ENCODE peak calls at places on chromosomes 12 and 14, in ten cellular contexts. D is posterior cingulate gyrus; M is lower leg skin; U is germinal center; H is NCI-H1105; N is stimulated activated naive CD8-positive, alpha-beta T cell treated with anti-CD3 and anti-CD28 coated beads, Interleukin-15, Interleukin-2, amounts not matched to agents 100 U/mL and 50 U/mL, for 24 hours; S is stimulated activated CD4-positive, alpha-beta T cell treated with anti-CD3 and anti-CD28 coated beads, Interleukin-1b, Interleukin-23, amount 100 ng/mL, for 48 hours; C is activated CD4-positive, alpha-beta T cell treated with anti-CD3 and anti-CD28 coated beads, Interleukin-2, amount 10 ng/mL, durations not matched to agents 7 days and 5 days; Y is H4; L is B cell. V is an unnamed sample.

GRCh38 chr12:131860472-131861260 is 32.5 kb downstream of the MMP17 start:
- DNase-seq in D (no peak), M (peak; percentile 46), U (no peak), H (peak; percentile 76), N (no peak), S (no peak), C (peak; percentile 23), Y (peak; percentile 90), L (no peak), V (peak; percentile 87)

GRCh38 chr14:65169351-65169750 is 67.0 kb upstream of the MAX start:
- DNase-seq in D (no peak), M (no peak), U (no peak), H (no peak), N (no peak), S (no peak), C (no peak), Y (no peak), L (no peak), V (no peak)

GRCh38 chr12:124684496-124684895 is 117.1 kb upstream of the NCOR2 start:
- DNase-seq in D (no peak), M (no peak), U (no peak), H (no peak), N (no peak), S (no peak), C (no peak), Y (no peak), L (no peak), V (no peak)

GRCh38 chr14:25086081-25086480 is 36.1 kb upstream of the STXBP6 start:
- DNase-seq in D (no peak), M (no peak), U (no peak), H (no peak), N (no peak), S (no peak), C (no peak), Y (no peak), L (no peak), V (no peak)

GRCh38 chr12:124568431-124569374 is 1.3 kb upstream of the NCOR2 start:
- DNase-seq in D (peak; percentile 64), M (peak; percentile 69), U (peak; percentile 76), H (no peak), N (peak; percentile 59), S (no peak), C (no peak), Y (peak; percentile 88), L (peak; percentile 72), V (peak; percentile 97)

GRCh38 chr14:23033801-23034497 is 751 bp downstream of the PSMB5 start:
- DNase-seq in D (no peak), M (no peak), U (no peak), H (no peak), N (no peak), S (no peak), C (no peak), Y (no peak), L (no peak), V (no peak)

GRCh38 chr14:105487449-105487985 is 831 bp downstream of the CRIP1 start:
- DNase-seq in D (no peak), M (no peak), U (peak; percentile 70), H (no peak), N (peak; percentile 74), S (peak; percentile 44), C (peak; percentile 79), Y (no peak), L (peak; percentile 84), V (no peak)

GRCh38 chr14:104373055-104373854 is 206.3 kb upstream of the C14orf180 start:
- DNase-seq in D (no peak), M (no peak), U (no peak), H (no peak), N (no peak), S (no peak), C (no peak), Y (no peak), L (no peak), V (no peak)

GRCh38 chr12:12178545-12178944 is 88.3 kb downstream of the LRP6 start:
- DNase-seq in D (no peak), M (no peak), U (no peak), H (no peak), N (no peak), S (no peak), C (no peak), Y (no peak), L (no peak), V (no peak)

GRCh38 chr12:108483213-108483920 is 31.7 kb upstream of the FICD start:
- DNase-seq in D (no peak), M (no peak), U (no peak), H (no peak), N (no peak), S (no peak), C (no peak), Y (no peak), L (no peak), V (no peak)

GRCh38 chr12:88258396-88258795 is 116.3 kb downstream of the TMTC3 start:
- DNase-seq in D (no peak), M (no peak), U (no peak), H (no peak), N (no peak), S (no peak), C (no peak), Y (no peak), L (no peak), V (no peak)

GRCh38 chr12:124030510-124030909 is 57.5 kb downstream of the ZNF664 start:
- DNase-seq in D (no peak), M (no peak), U (no peak), H (no peak), N (no peak), S (no peak), C (no peak), Y (peak; percentile 35), L (no peak), V (no peak)

GRCh38 chr14:46048127-46048526 is 603.5 kb downstream of the RPL10L start:
- DNase-seq in D (no peak), M (no peak), U (no peak), H (no peak), N (no peak), S (no peak), C (no peak), Y (peak; percentile 88), L (no peak), V (no peak)

GRCh38 chr14:21668377-21668776 is 5.2 kb downstream of the OR4E1 start:
- DNase-seq in D (no peak), M (no peak), U (no peak), H (no peak), N (no peak), S (no peak), C (no peak), Y (peak; percentile 39), L (no peak), V (no peak)

GRCh38 chr14:32417956-32418552 is 89.0 kb downstream of the AKAP6 start:
- DNase-seq in D (no peak), M (no peak), U (no peak), H (peak; percentile 23), N (no peak), S (no peak), C (no peak), Y (peak; percentile 33), L (no peak), V (no peak)

GRCh38 chr12:124294686-124295315 is at the start of gene RFLNA:
- DNase-seq in D (no peak), M (no peak), U (no peak), H (no peak), N (no peak), S (no peak), C (no peak), Y (no peak), L (no peak), V (no peak)

GRCh38 chr12:30926243-30927209 is at the start of gene TSPAN11:
- DNase-seq in D (peak; percentile 39), M (no peak), U (no peak), H (peak; percentile 80), N (peak; percentile 30), S (no peak), C (no peak), Y (no peak), L (no peak), V (no peak)

GRCh38 chr12:89648211-89648930 is 60.3 kb downstream of the ATP2B1 start:
- DNase-seq in D (no peak), M (no peak), U (no peak), H (no peak), N (no peak), S (no peak), C (no peak), Y (no peak), L (no peak), V (no peak)

GRCh38 chr12:111602348-111602747 is 3.2 kb upstream of the ATXN2 start:
- DNase-seq in D (no peak), M (no peak), U (no peak), H (no peak), N (no peak), S (no peak), C (no peak), Y (no peak), L (no peak), V (no peak)

GRCh38 chr14:96156804-96157760 is 47.6 kb upstream of the BDKRB2 start:
- DNase-seq in D (no peak), M (no peak), U (no peak), H (no peak), N (no peak), S (no peak), C (no peak), Y (no peak), L (no peak), V (no peak)

GRCh38 chr14:24506443-24506842 is 1.6 kb downstream of the CMA1 start:
- DNase-seq in D (no peak), M (no peak), U (no peak), H (no peak), N (no peak), S (no peak), C (no peak), Y (no peak), L (no peak), V (no peak)

GRCh38 chr12:67068204-67068731 is 200.9 kb upstream of the CAND1 start:
- DNase-seq in D (no peak), M (no peak), U (no peak), H (peak; percentile 13), N (peak; percentile 22), S (peak; percentile 4), C (no peak), Y (no peak), L (peak; percentile 14), V (no peak)

GRCh38 chr12:32261638-32262037 is 137.7 kb upstream of the FGD4 start:
- DNase-seq in D (no peak), M (no peak), U (peak; percentile 63), H (no peak), N (no peak), S (no peak), C (peak; percentile 13), Y (no peak), L (peak; percentile 23), V (no peak)

GRCh38 chr14:104103061-104104005 is 17.8 kb downstream of the ASPG start:
- DNase-seq in D (peak; percentile 5), M (no peak), U (no peak), H (no peak), N (peak; percentile 1), S (no peak), C (no peak), Y (no peak), L (no peak), V (no peak)

GRCh38 chr14:101351769-101352168 is 209.5 kb upstream of the DIO3 start:
- DNase-seq in D (no peak), M (no peak), U (no peak), H (no peak), N (no peak), S (no peak), C (no peak), Y (no peak), L (no peak), V (peak; percentile 65)

V was measured in osteocyte.